ENCODE peak calls at places on chromosomes 12 and 14, in eight cellular contexts. K is CD4-positive, CD25-positive, alpha-beta regulatory T cell; U is GM12878; T is CD8-positive, alpha-beta T cell; X is naive thymus-derived CD4-positive, alpha-beta T cell; E is adipocyte; C is OCI-LY7; R is BE2C. Q is an unnamed sample.

GRCh38 chr12:9701380-9702154 is 31.3 kb downstream of the CLECL1 start:
- DNase-seq in K (no peak), U (no peak), T (peak; percentile 23), X (peak; percentile 30), E (no peak), C (no peak), R (no peak), Q (no peak)

GRCh38 chr12:130126023-130126432 is 36.2 kb upstream of the FZD10 start:
- DNase-seq in K (no peak), U (no peak), T (no peak), X (no peak), E (no peak), C (no peak), R (no peak), Q (no peak)

GRCh38 chr12:18897816-18898215 is 159.9 kb downstream of the CAPZA3 start:
- DNase-seq in K (no peak), U (no peak), T (no peak), X (no peak), E (no peak), C (no peak), R (no peak), Q (no peak)

GRCh38 chr14:76050797-76051392 is 65.3 kb downstream of the IFT43 start:
- DNase-seq in K (peak; percentile 27), U (peak; percentile 21), T (peak; percentile 57), X (peak; percentile 42), E (peak; percentile 83), C (peak; percentile 60), R (peak; percentile 62), Q (peak; percentile 32)

GRCh38 chr12:3777206-3777809 is 24.4 kb upstream of the CRACR2A start:
- DNase-seq in K (no peak), U (no peak), T (peak; percentile 7), X (peak; percentile 28), E (peak; percentile 78), C (peak; percentile 50), R (no peak), Q (peak; percentile 18)

GRCh38 chr12:109741970-109742372 is 28.3 kb downstream of the FAM222A start:
- DNase-seq in K (no peak), U (no peak), T (no peak), X (no peak), E (no peak), C (no peak), R (peak; percentile 58), Q (no peak)

GRCh38 chr12:113465808-113466769 is 5.6 kb downstream of the LHX5 start:
- DNase-seq in K (no peak), U (no peak), T (no peak), X (no peak), E (no peak), C (no peak), R (no peak), Q (no peak)

GRCh38 chr12:64633940-64634337 is 23.6 kb downstream of the RASSF3 start:
- DNase-seq in K (no peak), U (no peak), T (peak; percentile 38), X (no peak), E (peak; percentile 48), C (no peak), R (peak; percentile 44), Q (peak; percentile 37)

DNA sequence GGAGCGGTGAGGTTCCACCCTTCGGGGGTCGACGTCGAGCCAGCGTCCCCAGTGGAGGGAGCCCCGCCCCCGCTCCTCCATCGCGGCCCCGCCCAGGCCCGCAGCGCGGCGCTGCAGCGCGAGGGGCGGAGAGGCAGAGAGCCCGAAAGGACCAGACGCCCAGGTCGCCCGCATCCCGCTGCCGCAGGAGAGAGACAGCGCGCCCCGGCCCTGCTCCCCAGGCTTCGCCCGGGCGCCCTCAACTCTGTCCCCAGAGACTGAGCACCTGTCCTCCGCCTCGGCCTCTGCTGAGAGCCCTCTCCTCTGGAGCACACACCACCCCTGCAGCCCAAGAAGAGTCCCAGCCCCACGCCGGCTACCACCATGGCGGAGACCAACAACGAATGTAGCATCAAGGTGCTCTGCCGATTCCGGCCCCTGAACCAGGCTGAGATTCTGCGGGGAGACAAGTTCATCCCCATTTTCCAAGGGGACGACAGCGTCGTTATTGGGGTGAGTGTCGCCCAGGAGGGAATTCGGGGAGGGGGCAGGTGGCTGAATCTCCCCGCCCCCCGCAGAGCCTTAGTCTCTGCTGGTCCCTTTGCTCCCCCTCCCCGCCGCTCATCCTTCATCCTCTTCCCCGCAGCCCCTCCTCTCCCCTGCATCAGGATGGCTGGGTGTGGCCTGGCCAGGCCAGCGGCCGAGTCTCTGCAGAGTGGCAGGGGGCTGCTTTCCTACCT is at the start of gene KIF5A:
- DNase-seq in K (peak; percentile 50), U (no peak), T (peak; percentile 63), X (peak; percentile 42), E (peak; percentile 58), C (peak; percentile 35), R (peak; percentile 83), Q (no peak)
- H3K4me3 ChIP-seq in K (no peak within 1 kb of the TSS), U (peak within 1 kb of the TSS; percentile 73), T (peak within 1 kb of the TSS; percentile 60), X (peak within 1 kb of the TSS; percentile 59), E (no peak within 1 kb of the TSS), C (peak within 1 kb of the TSS; percentile 23), R (peak within 1 kb of the TSS; percentile 89), Q (peak within 1 kb of the TSS; percentile 65)

GRCh38 chr12:13116971-13117370 is 13.5 kb upstream of the GSG1 start:
- DNase-seq in K (no peak), U (no peak), T (no peak), X (no peak), E (no peak), C (no peak), R (no peak), Q (no peak)

GRCh38 chr12:13120431-13120830 is 17.0 kb upstream of the GSG1 start:
- DNase-seq in K (no peak), U (no peak), T (no peak), X (no peak), E (peak; percentile 29), C (no peak), R (no peak), Q (no peak)

GRCh38 chr12:13112968-13113367 is 9.5 kb upstream of the GSG1 start:
- DNase-seq in K (no peak), U (no peak), T (no peak), X (no peak), E (no peak), C (no peak), R (no peak), Q (no peak)

GRCh38 chr12:13116259-13116658 is 12.8 kb upstream of the GSG1 start:
- DNase-seq in K (no peak), U (no peak), T (no peak), X (no peak), E (no peak), C (no peak), R (no peak), Q (no peak)

DNA sequence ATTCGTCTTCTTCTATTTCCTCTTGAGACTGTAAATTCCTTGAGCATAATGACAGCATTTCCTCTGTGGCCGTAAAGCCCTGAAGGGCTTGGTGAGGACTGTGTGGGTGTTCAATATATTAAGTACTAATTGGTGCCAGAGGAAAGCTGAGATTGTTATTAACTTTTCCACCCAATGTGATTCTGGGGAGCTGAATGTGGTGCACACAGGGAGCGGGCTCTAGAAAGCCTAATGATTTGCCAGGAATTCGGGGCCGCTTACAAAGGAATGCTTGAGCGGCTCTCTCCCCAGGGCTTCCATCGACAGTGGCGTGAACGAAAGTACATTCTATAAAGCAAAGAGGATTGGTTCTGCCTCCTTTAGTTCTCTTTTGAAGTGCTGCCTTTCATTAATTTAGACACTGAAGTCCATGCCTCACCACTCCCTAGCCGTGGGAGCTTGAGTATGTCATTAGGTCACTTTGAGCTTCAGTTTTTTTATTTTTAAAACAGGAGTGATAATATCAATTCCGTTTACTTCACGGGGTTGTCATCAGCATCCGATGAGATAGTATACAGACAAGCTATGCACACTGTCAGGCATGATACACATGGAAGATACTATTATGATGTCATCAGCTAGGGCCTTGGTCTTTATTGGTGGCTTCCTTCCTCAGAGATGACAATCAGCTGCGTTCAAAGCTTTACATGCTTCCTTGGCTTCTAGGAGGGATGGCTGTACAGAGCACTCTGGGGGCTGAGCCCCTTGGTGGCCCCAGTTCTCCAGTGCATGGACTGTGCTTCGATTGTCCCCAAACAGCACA is 11.0 kb upstream of the GSG1 start:
- DNase-seq in K (no peak), U (no peak), T (no peak), X (no peak), E (no peak), C (no peak), R (no peak), Q (no peak)
- H3K4me3 ChIP-seq in K (no peak overlapping the region), U (no peak overlapping the region), T (no peak overlapping the region), X (no peak overlapping the region), E (no peak overlapping the region), C (no peak overlapping the region), R (no peak overlapping the region), Q (no peak overlapping the region)

GRCh38 chr12:87660987-87661769 is 368.0 kb downstream of the C12orf50 start:
- DNase-seq in K (no peak), U (no peak), T (no peak), X (no peak), E (no peak), C (no peak), R (no peak), Q (peak; percentile 3)

GRCh38 chr12:87656311-87656710 is 372.9 kb downstream of the C12orf50 start:
- DNase-seq in K (no peak), U (no peak), T (no peak), X (no peak), E (no peak), C (no peak), R (no peak), Q (no peak)

GRCh38 chr12:87667378-87667777 is 361.8 kb downstream of the C12orf50 start:
- DNase-seq in K (no peak), U (no peak), T (no peak), X (no peak), E (peak; percentile 64), C (peak; percentile 1), R (no peak), Q (peak; percentile 46)

GRCh38 chr12:87661770-87662402 is 367.3 kb downstream of the C12orf50 start:
- DNase-seq in K (no peak), U (no peak), T (no peak), X (no peak), E (peak; percentile 24), C (no peak), R (no peak), Q (no peak)
- H3K4me3 ChIP-seq in K (peak overlapping the region; percentile 13), U (no peak overlapping the region), T (no peak overlapping the region), X (peak overlapping the region; percentile 20), E (peak overlapping the region; percentile 73), C (no peak overlapping the region), R (peak overlapping the region; percentile 17), Q (no peak overlapping the region)

GRCh38 chr14:104985675-104986486 is at the start of gene CLBA1:
- DNase-seq in K (peak; percentile 86), U (peak; percentile 55), T (peak; percentile 87), X (peak; percentile 87), E (peak; percentile 97), C (peak; percentile 93), R (peak; percentile 95), Q (peak; percentile 65)

GRCh38 chr14:104989236-104989950 is 3.8 kb downstream of the CLBA1 start:
- DNase-seq in K (no peak), U (no peak), T (no peak), X (no peak), E (no peak), C (no peak), R (no peak), Q (no peak)

GRCh38 chr14:104984056-104984894 is 1.3 kb upstream of the CLBA1 start:
- DNase-seq in K (no peak), U (no peak), T (no peak), X (no peak), E (no peak), C (no peak), R (peak; percentile 8), Q (no peak)

GRCh38 chr14:104989951-104990303 is 4.3 kb downstream of the CLBA1 start:
- DNase-seq in K (no peak), U (no peak), T (no peak), X (no peak), E (no peak), C (no peak), R (no peak), Q (no peak)

DNA sequence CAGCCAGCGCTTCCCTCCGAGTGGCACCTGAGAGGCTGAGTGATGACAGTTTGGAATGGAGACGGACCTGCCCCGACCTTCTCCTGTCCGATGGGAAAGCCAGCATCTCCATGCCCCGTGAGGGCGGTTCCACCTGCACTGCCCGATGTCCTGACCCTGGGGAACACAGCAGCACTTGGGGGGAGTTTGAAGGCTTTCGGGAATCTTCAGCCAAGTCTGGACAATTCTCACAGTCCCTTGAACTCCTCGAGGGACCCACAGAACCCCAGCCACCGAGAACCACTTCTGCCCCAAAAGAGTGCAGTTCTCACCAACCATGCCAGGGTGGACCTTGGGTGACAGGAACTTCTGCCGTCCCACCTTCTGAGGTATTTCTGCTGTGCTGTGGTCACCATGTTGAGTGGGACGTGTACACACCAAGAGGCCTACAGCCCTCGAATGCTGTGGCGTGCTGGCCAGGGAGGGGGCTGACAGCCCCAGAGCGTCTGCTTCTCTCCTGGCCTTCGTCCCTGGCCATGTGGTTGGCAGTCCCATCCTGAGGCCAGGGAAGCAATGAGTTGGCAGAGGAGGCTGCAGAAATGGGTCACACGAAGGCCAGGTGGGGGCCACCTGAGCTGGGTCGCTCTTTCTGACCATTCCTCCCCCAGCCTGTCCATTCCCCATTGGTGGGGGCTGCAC is 1.0 kb downstream of the CLBA1 start:
- DNase-seq in K (no peak), U (no peak), T (no peak), X (no peak), E (no peak), C (no peak), R (no peak), Q (no peak)
- H3K4me3 ChIP-seq in K (no peak overlapping the region), U (peak overlapping the region; percentile 74), T (peak overlapping the region; percentile 60), X (no peak overlapping the region), E (peak overlapping the region; percentile 85), C (peak overlapping the region; percentile 68), R (peak overlapping the region; percentile 81), Q (peak overlapping the region; percentile 61)

Q was measured in astrocyte of the cerebellum.